ENCODE peak calls at places on chromosomes 11 and 22, in seven cellular contexts. X, O, C, Y, J, V and E are unnamed samples.

GRCh38 chr11:83409476-83409875 is 123.3 kb upstream of the CCDC90B start:
- DNase-seq in O (no peak), C (no peak), J (no peak), Y (no peak), X (no peak), V (no peak), E (no peak)

GRCh38 chr22:36540867-36541642 is 12.1 kb upstream of the EIF3D start:
- DNase-seq in X (no peak), C (no peak), J (no peak), V (no peak), Y (no peak), O (no peak), E (no peak)

GRCh38 chr22:37563153-37564081 is 3.1 kb downstream of the CDC42EP1 start:
- DNase-seq in V (peak; percentile 84), Y (no peak), C (no peak), J (peak; percentile 78), X (peak; percentile 95), O (no peak), E (no peak)

GRCh38 chr11:824292-824880 is 3.3 kb upstream of the CRACR2B start:
- DNase-seq in O (no peak), C (no peak), J (no peak), X (no peak), Y (no peak), V (peak; percentile 81), E (no peak)

GRCh38 chr11:68667511-68668253 is 16.7 kb upstream of the GAL start:
- DNase-seq in J (no peak), O (no peak), C (no peak), V (no peak), Y (no peak), X (no peak), E (no peak)

GRCh38 chr22:32018056-32018455 is 25.0 kb upstream of the SLC5A1 start:
- DNase-seq in O (no peak), V (no peak), X (no peak), J (no peak), C (no peak), Y (no peak), E (no peak)

GRCh38 chr11:8318536-8318935 is 54.9 kb upstream of the LMO1 start:
- DNase-seq in V (no peak), Y (peak; percentile 85), X (peak; percentile 14), C (no peak), O (peak; percentile 62), J (no peak), E (no peak)

GRCh38 chr22:29830585-29830984 is 7.5 kb downstream of the ASCC2 start:
- DNase-seq in C (no peak), O (no peak), Y (no peak), X (no peak), V (no peak), J (no peak), E (no peak)

GRCh38 chr22:43094085-43094484 is 4.9 kb upstream of the TTLL1 start:
- DNase-seq in V (peak; percentile 56), Y (no peak), X (peak; percentile 24), O (no peak), J (no peak), C (no peak), E (no peak)

GRCh38 chr11:102487214-102487613 is 34.6 kb upstream of the TMEM123 start:
- DNase-seq in O (no peak), Y (no peak), X (no peak), V (no peak), C (no peak), J (no peak), E (no peak)

GRCh38 chr11:30775123-30775522 is 189.0 kb upstream of the MPPED2 start:
- DNase-seq in J (no peak), Y (peak; percentile 18), V (no peak), X (no peak), O (peak; percentile 24), C (no peak), E (no peak)

GRCh38 chr22:25148149-25148691 is 51.4 kb upstream of the CRYBB3 start:
- DNase-seq in Y (peak; percentile 28), V (peak; percentile 86), O (peak; percentile 71), X (no peak), J (no peak), C (no peak), E (no peak)

GRCh38 chr11:783581-784015 is 6.3 kb downstream of the CEND1 start:
- DNase-seq in J (peak; percentile 85), Y (peak; percentile 94), O (peak; percentile 89), V (peak; percentile 83), X (no peak), C (peak; percentile 73), E (no peak)

GRCh38 chr11:108223449-108224149 is 732 bp downstream of the ATM start:
- DNase-seq in O (no peak), C (no peak), Y (no peak), J (no peak), V (no peak), X (no peak), E (no peak)

GRCh38 chr11:1208361-1209261 is 14.3 kb upstream of the MUC5B start:
- DNase-seq in V (no peak), Y (no peak), J (no peak), O (no peak), C (no peak), X (no peak), E (no peak)

GRCh38 chr11:13316528-13316961 is 39.0 kb downstream of the BMAL1 start:
- DNase-seq in V (no peak), Y (no peak), J (no peak), C (no peak), O (no peak), X (no peak), E (no peak)

GRCh38 chr11:75311858-75312288 is 39.6 kb downstream of the ARRB1 start:
- DNase-seq in Y (no peak), C (no peak), X (no peak), O (no peak), J (no peak), V (peak; percentile 92), E (no peak)

GRCh38 chr22:39148727-39149535 is 3.5 kb downstream of the CBX7 start:
- DNase-seq in O (no peak), C (no peak), X (no peak), Y (peak; percentile 56), J (no peak), V (peak; percentile 50), E (peak; percentile 91)

DNA sequence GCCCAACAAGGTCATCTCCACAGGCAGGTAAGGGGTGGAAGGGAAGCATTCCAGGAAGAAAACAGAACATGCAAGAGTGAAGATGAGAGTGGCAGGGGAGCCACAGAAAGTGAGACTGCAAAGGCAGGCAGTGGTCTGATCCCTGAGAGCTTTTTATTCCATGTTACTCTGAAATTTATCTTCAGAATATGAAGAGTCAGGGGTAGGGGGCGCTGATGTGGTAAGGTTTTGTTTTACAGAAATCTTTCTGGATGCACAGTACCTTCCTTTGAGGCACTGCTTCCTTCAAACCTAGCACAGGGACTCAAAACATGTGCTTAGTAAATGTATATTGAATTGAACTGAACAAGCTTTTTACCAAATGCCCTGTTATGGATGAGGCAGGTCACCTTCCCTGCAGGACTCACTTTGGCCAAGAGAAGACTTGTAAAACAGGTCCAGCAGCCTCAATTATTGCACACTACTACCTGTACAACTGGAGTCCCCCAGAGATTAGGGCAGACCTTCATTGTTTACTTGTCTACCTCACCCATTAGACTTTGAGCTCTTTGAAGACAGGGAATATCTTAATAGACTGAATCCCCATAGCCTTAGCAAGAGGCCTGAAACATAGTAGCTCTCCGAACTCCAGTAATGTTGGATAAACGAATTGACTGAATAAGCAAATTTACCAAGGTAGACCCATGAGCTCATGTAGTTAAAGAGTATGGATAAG is 2.2 kb downstream of the PAK1 start:
- DNase-seq in X (peak; percentile 76), Y (peak; percentile 39), V (peak; percentile 91), C (peak; percentile 22), J (no peak), O (peak; percentile 59), E (peak; percentile 43)
- TF ChIP-seq CTCF in X (peak; percentile 21), Y (peak; percentile 49), V (no peak), C (peak; percentile 56), J (peak; percentile 10), O (peak; percentile 29), E (peak; percentile 21)

DNA sequence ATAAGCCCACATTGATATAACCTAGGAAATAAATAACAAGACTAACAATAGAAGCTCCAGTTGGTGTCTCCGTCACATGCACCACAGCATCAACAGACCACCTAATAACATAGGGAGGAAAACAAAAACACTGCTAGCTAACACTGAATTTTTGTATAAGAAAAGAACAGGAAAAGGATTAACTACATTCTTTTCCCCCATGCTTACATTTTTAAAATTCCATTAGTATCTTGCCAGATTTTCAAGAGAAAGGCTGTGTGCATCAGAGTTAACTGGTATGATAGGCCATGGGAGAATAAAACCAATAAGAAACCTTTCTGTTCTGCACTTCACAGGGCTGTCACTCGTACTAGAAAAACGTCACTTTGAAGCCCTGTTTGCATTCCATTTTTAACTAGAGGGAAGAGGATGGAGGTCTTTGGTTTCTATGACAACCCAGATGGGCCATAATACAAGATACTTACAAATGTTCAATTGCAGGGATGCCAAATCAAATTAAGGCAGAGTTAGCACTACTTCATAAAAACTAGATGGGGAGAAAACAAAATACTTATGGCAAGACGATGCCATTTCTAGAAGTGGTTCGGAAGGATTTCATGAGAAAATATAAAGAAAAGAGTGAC is 79.1 kb downstream of the LARGE2 start:
- DNase-seq in O (no peak), C (no peak), X (no peak), J (no peak), Y (peak; percentile 37), V (no peak), E (no peak)
- TF ChIP-seq CTCF in O (no peak), C (no peak), X (no peak), J (no peak), Y (no peak), V (no peak), E (no peak)

DNA sequence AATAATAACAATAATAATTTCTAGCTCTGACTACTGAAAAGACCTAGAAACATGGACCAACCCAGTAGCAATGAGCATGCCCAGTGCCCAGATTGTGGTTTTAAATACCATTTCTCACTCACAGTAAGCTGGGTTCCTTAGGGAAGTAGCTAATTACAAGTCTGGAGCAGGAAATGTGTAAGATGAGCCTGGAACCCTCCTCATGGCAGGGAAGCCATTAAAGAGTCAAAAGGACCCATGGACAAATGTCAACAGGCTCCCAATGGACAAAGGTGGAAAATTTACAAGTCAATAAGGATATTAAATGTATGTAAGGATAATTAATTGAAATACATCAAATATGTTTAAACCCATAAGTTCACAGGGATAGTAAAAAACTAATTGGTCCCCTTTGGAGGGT is 10.6 kb upstream of the CSNK2A3 start:
- DNase-seq in J (no peak), Y (no peak), V (no peak), C (no peak), O (no peak), X (no peak), E (no peak)
- TF ChIP-seq CTCF in J (no peak), Y (no peak), V (no peak), C (no peak), O (no peak), X (no peak), E (no peak)

DNA sequence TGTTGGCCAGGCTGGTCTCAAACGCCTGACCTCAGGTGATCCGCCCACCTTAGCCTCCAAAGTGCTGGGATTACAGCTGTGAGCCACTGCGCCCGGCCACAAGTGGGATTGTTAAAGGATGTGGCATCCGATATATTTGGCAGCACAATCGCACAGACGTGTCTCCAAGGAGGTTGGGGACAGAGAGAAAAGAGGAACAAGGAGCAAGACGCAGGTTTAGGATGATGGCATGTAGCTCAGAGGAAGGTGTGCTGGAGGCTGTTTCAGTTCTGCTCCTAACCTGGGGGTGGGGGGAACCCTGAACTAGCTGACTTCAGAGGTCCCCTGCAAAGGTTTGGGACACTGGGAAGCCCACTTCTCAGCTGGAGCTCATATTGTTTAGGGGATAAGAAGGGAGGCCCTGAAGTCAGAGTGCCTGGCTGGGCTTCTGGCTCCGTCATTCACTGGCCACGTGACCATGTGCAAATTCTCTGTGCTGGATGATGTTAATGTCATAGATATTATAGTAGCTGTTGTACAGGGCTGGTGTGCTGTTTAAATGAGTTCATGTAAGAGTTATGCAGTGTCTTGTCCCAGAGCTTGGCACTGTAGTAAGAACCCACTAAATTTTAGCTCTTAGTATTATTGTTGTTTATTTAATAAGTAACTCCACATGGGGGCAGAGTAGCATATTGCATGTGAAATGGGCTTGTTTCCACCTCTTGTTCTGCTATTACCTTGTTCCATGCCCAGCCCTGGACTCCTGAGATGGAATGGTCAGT is 129.7 kb downstream of the ST3GAL4 start:
- DNase-seq in J (peak; percentile 20), X (no peak), C (no peak), V (no peak), Y (no peak), O (no peak), E (no peak)
- TF ChIP-seq CTCF in J (peak; percentile 21), X (no peak), C (no peak), V (no peak), Y (peak; percentile 8), O (peak; percentile 22), E (no peak)